ENCODE peak calls at places on chromosomes 5 and 9, in four cellular contexts. P is HepG2, I is H1, Q is K562. Z is an unnamed sample.

GRCh38 chr5:168578006-168578405 is 1.2 kb downstream of the PANK3 start:
- DNase-seq in I (no peak), P (no peak), Q (no peak), Z (peak; percentile 28)

GRCh38 chr5:173204185-173204979 is 30.6 kb downstream of the NKX2-5 start:
- DNase-seq in I (no peak), Q (no peak), P (peak; percentile 42), Z (peak; percentile 36)

GRCh38 chr9:107480386-107480789 is 9.2 kb downstream of the KLF4 start:
- DNase-seq in I (no peak), Q (no peak), P (no peak), Z (no peak)

GRCh38 chr9:123586140-123586735 is 230.2 kb downstream of the CRB2 start:
- DNase-seq in Q (no peak), I (no peak), P (no peak), Z (no peak)

GRCh38 chr5:119527346-119527745 is 75.0 kb downstream of the HSD17B4 start:
- DNase-seq in I (no peak), Q (no peak), P (no peak), Z (no peak)

GRCh38 chr5:123771715-123772114 is 259.7 kb downstream of the CSNK1G3 start:
- DNase-seq in I (no peak), P (no peak), Q (no peak), Z (no peak)

GRCh38 chr5:113038714-113039113 is 62.1 kb downstream of the DCP2 start:
- DNase-seq in P (no peak), I (peak; percentile 41), Q (no peak), Z (peak; percentile 48)

GRCh38 chr9:38048319-38048969 is 20.6 kb downstream of the SHB start:
- DNase-seq in P (no peak), Q (no peak), I (no peak), Z (no peak)

GRCh38 chr5:174327317-174327864 is 281.9 kb downstream of the NSG2 start:
- DNase-seq in I (peak; percentile 88), Q (peak; percentile 82), P (peak; percentile 42), Z (no peak)

GRCh38 chr9:130244548-130245165 is 20.9 kb upstream of the HMCN2 start:
- DNase-seq in I (no peak), P (no peak), Q (no peak), Z (no peak)

GRCh38 chr5:28632607-28633006 is 1594.2 kb upstream of the CDH9 start:
- DNase-seq in I (no peak), Q (no peak), P (no peak), Z (no peak)

GRCh38 chr9:135413461-135413860 is 66.1 kb upstream of the PPP1R26 start:
- DNase-seq in Q (no peak), I (no peak), P (no peak), Z (no peak)

GRCh38 chr5:14146725-14147124 is 3.6 kb downstream of the TRIO start:
- DNase-seq in I (no peak), Q (no peak), P (no peak), Z (no peak)

GRCh38 chr9:118059520-118060278 is 355.5 kb downstream of the TLR4 start:
- DNase-seq in Q (no peak), I (peak; percentile 51), P (peak; percentile 1), Z (peak; percentile 26)

GRCh38 chr5:180668835-180669596 is 19.6 kb upstream of the FLT4 start:
- DNase-seq in Q (no peak), P (peak; percentile 24), I (no peak), Z (no peak)

GRCh38 chr5:16992444-16992843 is 56.4 kb upstream of the MYO10 start:
- DNase-seq in I (no peak), Q (no peak), P (no peak), Z (peak; percentile 86)

GRCh38 chr5:2557435-2557834 is 194.0 kb downstream of the IRX2 start:
- DNase-seq in Q (no peak), I (no peak), P (no peak), Z (no peak)

GRCh38 chr9:108468364-108468763 is 387.4 kb downstream of the ACTL7B start:
- DNase-seq in I (peak; percentile 84), Q (peak; percentile 35), P (no peak), Z (peak; percentile 36)

GRCh38 chr9:72292184-72292787 is 72.7 kb downstream of the ZFAND5 start:
- DNase-seq in I (no peak), Q (no peak), P (peak; percentile 30), Z (peak; percentile 58)

GRCh38 chr5:92599217-92599810 is 981.7 kb downstream of the NR2F1-AS1 start:
- DNase-seq in Q (no peak), I (no peak), P (no peak), Z (no peak)

GRCh38 chr5:97412959-97413358 is 229.9 kb upstream of the RIOK2 start:
- DNase-seq in Q (no peak), I (no peak), P (no peak), Z (no peak)

GRCh38 chr9:127341152-127341551 is 55.8 kb upstream of the SLC2A8 start:
- DNase-seq in Q (no peak), P (no peak), I (no peak), Z (no peak)

GRCh38 chr5:139804800-139805397 is 9.3 kb downstream of the PSD2 start:
- DNase-seq in Q (no peak), I (no peak), P (no peak), Z (no peak)

GRCh38 chr5:71924980-71925379 is 182.3 kb upstream of the MAP1B start:
- DNase-seq in P (no peak), I (no peak), Q (no peak), Z (peak; percentile 74)

GRCh38 chr5:432928-433791 is 9.8 kb upstream of the EXOC3 start:
- DNase-seq in I (no peak), Q (no peak), P (no peak), Z (no peak)
- TF ChIP-seq POLR2AphosphoS5 in I (no peak), Q (no peak), P (no peak), Z (no peak)

DNA sequence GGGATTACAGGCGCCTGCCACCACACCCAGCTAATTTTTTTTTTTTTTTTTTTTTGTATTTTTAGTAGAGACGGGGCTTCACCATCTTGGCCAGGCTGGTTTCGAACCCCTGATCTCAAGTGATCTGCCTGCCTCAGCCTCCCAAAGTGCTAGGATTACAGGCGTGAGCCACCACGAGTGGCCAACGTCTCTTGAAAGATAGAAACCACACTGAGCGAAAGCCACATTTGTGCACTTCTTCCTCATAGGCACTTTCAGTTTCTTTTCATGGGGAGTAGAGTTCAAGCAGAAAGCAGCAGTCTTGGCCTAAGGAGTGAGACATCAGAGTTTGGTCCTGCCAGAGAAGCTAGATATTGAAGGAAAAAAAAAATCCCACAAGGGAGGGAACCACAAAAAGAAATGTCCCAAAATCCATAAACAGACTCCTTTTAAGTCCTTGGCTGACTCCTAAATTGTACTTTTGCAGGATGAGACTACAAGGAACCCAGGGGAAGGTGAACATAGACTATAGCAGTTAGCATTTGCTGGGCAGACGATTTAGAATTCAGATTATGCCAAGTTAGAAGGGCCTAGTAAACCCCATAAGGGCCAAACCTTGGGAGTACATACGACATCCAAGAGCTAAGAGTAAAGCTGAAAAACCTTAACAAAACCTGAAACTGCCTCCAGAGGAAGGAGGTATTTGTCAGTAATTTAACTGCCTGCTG is 43.9 kb upstream of the GLIPR2 start:
- DNase-seq in Q (no peak), I (no peak), P (no peak), Z (no peak)
- TF ChIP-seq JUN in Q (no peak), I (no peak), P (no peak), Z (no peak)

GRCh38 chr5:38692780-38693507 is 136.5 kb upstream of the LIFR start:
- DNase-seq in P (no peak), I (no peak), Q (no peak), Z (no peak)

GRCh38 chr5:38697013-38697412 is 140.6 kb upstream of the LIFR start:
- DNase-seq in I (no peak), Q (no peak), P (peak; percentile 51), Z (peak; percentile 16)

GRCh38 chr5:38692346-38692745 is 135.9 kb upstream of the LIFR start:
- DNase-seq in Q (no peak), I (no peak), P (no peak), Z (no peak)

GRCh38 chr5:38695021-38695961 is 138.8 kb upstream of the LIFR start:
- DNase-seq in I (no peak), P (no peak), Q (no peak), Z (no peak)
- H3K4me1 ChIP-seq in I (no peaks in the 10 kb centered on the region), P (peaks cover 21% of the 10 kb centered on the region), Q (no peaks in the 10 kb centered on the region), Z (no peaks in the 10 kb centered on the region)

GRCh38 chr5:159449925-159450324 is 119.6 kb upstream of the IL12B start:
- DNase-seq in Q (no peak), P (no peak), I (no peak), Z (no peak)

GRCh38 chr5:159453209-159453608 is 122.9 kb upstream of the IL12B start:
- DNase-seq in I (no peak), Q (no peak), P (no peak), Z (no peak)

GRCh38 chr5:159452480-159453167 is 122.3 kb upstream of the IL12B start:
- DNase-seq in I (no peak), P (no peak), Q (no peak), Z (no peak)

GRCh38 chr5:159450417-159450816 is 120.1 kb upstream of the IL12B start:
- DNase-seq in Q (no peak), I (no peak), P (no peak), Z (no peak)

DNA sequence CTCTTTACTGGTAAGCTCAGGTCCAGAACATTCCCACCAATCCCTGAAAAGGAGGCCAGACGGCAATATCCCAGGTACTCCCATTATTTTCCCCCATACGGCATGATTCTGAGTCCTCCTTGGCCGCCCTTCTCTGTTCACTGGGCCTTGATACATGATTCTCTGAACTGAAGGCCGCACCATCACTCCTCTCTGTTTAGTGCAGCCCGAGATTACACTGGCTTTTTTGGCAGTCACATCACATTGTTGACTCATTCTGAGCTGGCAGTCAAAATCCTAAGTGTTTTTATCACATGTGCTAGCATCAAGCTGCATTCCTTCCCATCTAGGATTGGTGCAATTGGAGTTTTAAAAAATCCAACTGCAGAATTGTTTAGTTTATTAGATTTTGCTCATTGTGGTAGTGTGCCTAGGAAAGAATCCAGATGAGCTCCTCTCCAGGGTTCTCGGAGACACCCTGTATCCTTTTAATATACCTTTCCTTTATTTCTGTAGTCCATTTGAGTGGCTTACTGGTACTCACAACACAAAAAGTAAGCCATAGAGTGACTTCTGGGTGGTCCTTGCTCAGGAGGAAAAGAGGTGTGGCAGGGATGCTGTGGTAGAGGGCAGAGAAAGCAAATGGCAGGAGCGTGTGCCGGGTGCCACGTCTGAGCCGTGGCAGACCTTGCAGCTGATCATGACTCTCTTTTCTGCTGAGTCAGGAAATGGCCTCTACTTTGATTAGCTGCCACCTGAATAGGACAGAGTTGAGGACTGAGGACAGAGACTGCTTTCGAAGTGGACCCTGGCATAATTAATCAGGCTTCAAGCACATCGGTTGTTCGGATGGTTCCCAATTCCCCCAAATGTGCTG is 121.1 kb upstream of the IL12B start:
- DNase-seq in Q (no peak), I (no peak), P (no peak), Z (no peak)
- TF ChIP-seq POLR2AphosphoS5 in Q (no peak), I (no peak), P (no peak), Z (no peak)

GRCh38 chr5:94857119-94857518 is 238.7 kb downstream of the SLF1 start:
- DNase-seq in Q (no peak), P (no peak), I (no peak), Z (peak; percentile 3)
- TF ChIP-seq JUN in Q (no peak), P (no peak), I (no peak), Z (no peak)

DNA sequence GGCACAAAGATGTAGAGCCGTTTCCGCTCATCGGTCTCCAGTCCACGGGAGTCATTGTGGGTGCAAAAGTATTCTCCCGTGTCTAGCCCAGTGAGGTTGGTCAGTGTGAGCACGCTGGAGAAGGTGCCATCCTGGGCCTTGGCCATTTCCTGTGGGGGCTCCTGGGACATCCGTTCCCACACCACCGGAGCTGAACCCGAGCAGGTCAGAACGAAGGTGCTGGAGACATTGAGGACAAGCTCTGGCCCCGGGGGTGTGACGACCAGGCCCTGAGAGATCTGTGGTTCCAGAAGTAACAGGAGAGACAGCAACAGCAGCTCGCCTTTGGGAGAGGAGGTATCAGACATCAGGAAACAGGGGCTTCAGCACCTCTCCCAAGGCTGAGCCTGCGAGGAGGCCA is 20.1 kb downstream of the PDGFRB start:
- DNase-seq in Q (no peak), P (no peak), I (no peak), Z (no peak)
- H3K4me1 ChIP-seq in Q (peaks cover 15% of the 10 kb centered on the region), P (peaks cover 79% of the 10 kb centered on the region), I (peaks cover 34% of the 10 kb centered on the region), Z (peaks cover 24% of the 10 kb centered on the region)

GRCh38 chr9:35695801-35696420 is 6.2 kb upstream of the TPM2 start:
- DNase-seq in Q (no peak), I (no peak), P (no peak), Z (no peak)
- TF ChIP-seq POLR2AphosphoS5 in Q (no peak), I (no peak), P (no peak), Z (no peak)

Z was measured in endothelial cell of umbilical vein.